ENCODE peak calls at places on chromosomes 11 and 22, in eight cellular contexts. One of them, this sample, is unnamed.

GRCh38 chr22:27105142-27106025 is 448.0 kb downstream of the MIAT start:
- DNase-seq in neural progenitor cell: no peak
- DNase-seq in mucosa of descending colon: peak; percentile 62
- DNase-seq in fibroblast of the aortic adventitia: peak; percentile 96
- DNase-seq in psoas muscle: peak; percentile 83
- DNase-seq in GM23338: no peak
- DNase-seq in cardiac muscle cell: peak; percentile 95
- DNase-seq in lower lobe of right lung: no peak
- DNase-seq in this sample: no peak

GRCh38 chr11:134410766-134411165 is 1.3 kb downstream of the B3GAT1 start:
- DNase-seq in neural progenitor cell: no peak
- DNase-seq in mucosa of descending colon: no peak
- DNase-seq in fibroblast of the aortic adventitia: no peak
- DNase-seq in psoas muscle: no peak
- DNase-seq in GM23338: no peak
- DNase-seq in cardiac muscle cell: no peak
- DNase-seq in lower lobe of right lung: no peak
- DNase-seq in this sample: no peak

GRCh38 chr22:33864723-33865130 is 55.5 kb downstream of the LARGE1 start:
- DNase-seq in neural progenitor cell: no peak
- DNase-seq in mucosa of descending colon: no peak
- DNase-seq in fibroblast of the aortic adventitia: no peak
- DNase-seq in psoas muscle: no peak
- DNase-seq in GM23338: no peak
- DNase-seq in cardiac muscle cell: peak; percentile 44
- DNase-seq in lower lobe of right lung: no peak
- DNase-seq in this sample: no peak

GRCh38 chr22:35900483-35901168 is 128.0 kb downstream of the RBFOX2 start:
- DNase-seq in neural progenitor cell: no peak
- DNase-seq in mucosa of descending colon: no peak
- DNase-seq in fibroblast of the aortic adventitia: peak; percentile 54
- DNase-seq in psoas muscle: no peak
- DNase-seq in GM23338: peak; percentile 37
- DNase-seq in cardiac muscle cell: peak; percentile 27
- DNase-seq in lower lobe of right lung: no peak
- DNase-seq in this sample: no peak

GRCh38 chr11:86548278-86548917 is 124.0 kb downstream of the ME3 start:
- DNase-seq in neural progenitor cell: no peak
- DNase-seq in mucosa of descending colon: no peak
- DNase-seq in fibroblast of the aortic adventitia: peak; percentile 94
- DNase-seq in psoas muscle: no peak
- DNase-seq in GM23338: no peak
- DNase-seq in cardiac muscle cell: peak; percentile 75
- DNase-seq in lower lobe of right lung: no peak
- DNase-seq in this sample: no peak

GRCh38 chr11:62604460-62605130 is 2.9 kb upstream of the MTA2 start:
- DNase-seq in neural progenitor cell: peak; percentile 85
- DNase-seq in mucosa of descending colon: no peak
- DNase-seq in fibroblast of the aortic adventitia: no peak
- DNase-seq in psoas muscle: peak; percentile 42
- DNase-seq in GM23338: peak; percentile 67
- DNase-seq in cardiac muscle cell: no peak
- DNase-seq in lower lobe of right lung: no peak
- DNase-seq in this sample: no peak

GRCh38 chr11:126348806-126349582 is 6.5 kb upstream of the ST3GAL4 start:
- DNase-seq in neural progenitor cell: no peak
- DNase-seq in mucosa of descending colon: peak; percentile 46
- DNase-seq in fibroblast of the aortic adventitia: peak; percentile 67
- DNase-seq in psoas muscle: peak; percentile 64
- DNase-seq in GM23338: no peak
- DNase-seq in cardiac muscle cell: peak; percentile 66
- DNase-seq in lower lobe of right lung: no peak
- DNase-seq in this sample: no peak

GRCh38 chr11:72221386-72221785 is 3.2 kb upstream of the INPPL1 start:
- DNase-seq in neural progenitor cell: no peak
- DNase-seq in mucosa of descending colon: no peak
- DNase-seq in fibroblast of the aortic adventitia: no peak
- DNase-seq in psoas muscle: no peak
- DNase-seq in GM23338: no peak
- DNase-seq in cardiac muscle cell: no peak
- DNase-seq in lower lobe of right lung: no peak
- DNase-seq in this sample: no peak

GRCh38 chr22:45861259-45861658 is 115.7 kb downstream of the WNT7B start:
- DNase-seq in neural progenitor cell: no peak
- DNase-seq in mucosa of descending colon: no peak
- DNase-seq in fibroblast of the aortic adventitia: no peak
- DNase-seq in psoas muscle: no peak
- DNase-seq in GM23338: no peak
- DNase-seq in cardiac muscle cell: no peak
- DNase-seq in lower lobe of right lung: no peak
- DNase-seq in this sample: no peak

GRCh38 chr11:11973361-11973800 is 35.0 kb downstream of the DKK3 start:
- DNase-seq in neural progenitor cell: no peak
- DNase-seq in mucosa of descending colon: no peak
- DNase-seq in fibroblast of the aortic adventitia: peak; percentile 87
- DNase-seq in psoas muscle: peak; percentile 73
- DNase-seq in GM23338: no peak
- DNase-seq in cardiac muscle cell: peak; percentile 75
- DNase-seq in lower lobe of right lung: no peak
- DNase-seq in this sample: no peak

GRCh38 chr11:95279921-95280861 is 49.2 kb upstream of the SESN3 start:
- DNase-seq in neural progenitor cell: no peak
- DNase-seq in mucosa of descending colon: no peak
- DNase-seq in fibroblast of the aortic adventitia: peak; percentile 65
- DNase-seq in psoas muscle: peak; percentile 43
- DNase-seq in GM23338: peak; percentile 62
- DNase-seq in cardiac muscle cell: peak; percentile 57
- DNase-seq in lower lobe of right lung: no peak
- DNase-seq in this sample: no peak

GRCh38 chr11:59899532-59899931 is 20.9 kb downstream of the OOSP3 start:
- DNase-seq in neural progenitor cell: no peak
- DNase-seq in mucosa of descending colon: no peak
- DNase-seq in fibroblast of the aortic adventitia: no peak
- DNase-seq in psoas muscle: no peak
- DNase-seq in GM23338: peak; percentile 27
- DNase-seq in cardiac muscle cell: no peak
- DNase-seq in lower lobe of right lung: no peak
- DNase-seq in this sample: no peak

GRCh38 chr11:27282141-27282590 is 80.8 kb downstream of the CCDC34 start:
- DNase-seq in neural progenitor cell: no peak
- DNase-seq in mucosa of descending colon: no peak
- DNase-seq in fibroblast of the aortic adventitia: peak; percentile 97
- DNase-seq in psoas muscle: peak; percentile 58
- DNase-seq in GM23338: no peak
- DNase-seq in cardiac muscle cell: peak; percentile 89
- DNase-seq in lower lobe of right lung: no peak
- DNase-seq in this sample: no peak

GRCh38 chr11:65459552-65459951 is 37.0 kb downstream of the NEAT1 start:
- DNase-seq in neural progenitor cell: peak; percentile 35
- DNase-seq in mucosa of descending colon: peak; percentile 22
- DNase-seq in fibroblast of the aortic adventitia: no peak
- DNase-seq in psoas muscle: no peak
- DNase-seq in GM23338: peak; percentile 93
- DNase-seq in cardiac muscle cell: no peak
- DNase-seq in lower lobe of right lung: no peak
- DNase-seq in this sample: no peak

DNA sequence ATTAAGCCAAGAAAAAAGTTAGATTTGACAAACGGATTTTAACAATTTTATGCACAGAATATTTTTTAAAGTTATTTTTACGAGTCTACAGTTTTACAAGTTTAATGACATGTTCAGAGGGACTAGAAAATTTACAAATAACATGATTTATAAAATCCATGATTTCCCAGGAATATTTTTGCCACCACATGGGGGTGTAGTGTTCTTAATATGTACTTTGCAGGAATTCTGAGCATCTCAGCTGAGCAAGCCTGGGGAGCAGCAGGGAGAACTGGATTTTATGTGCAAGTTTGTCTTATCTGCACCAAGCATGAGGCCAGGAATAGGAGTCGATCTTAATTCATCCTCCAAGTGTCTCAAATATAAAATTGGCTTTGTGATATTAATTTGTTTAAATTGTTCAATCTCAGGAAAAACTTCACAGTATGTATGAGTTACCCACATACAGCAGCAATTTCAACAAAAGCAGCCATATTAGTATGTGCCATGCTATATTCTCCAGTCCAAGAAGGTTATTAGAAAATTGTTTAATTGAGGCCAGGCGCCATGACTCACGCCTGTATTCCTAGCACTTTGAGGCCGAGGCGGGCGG is 826.3 kb downstream of the DLG2 start:
- DNase-seq in neural progenitor cell: peak; percentile 51
- DNase-seq in mucosa of descending colon: no peak
- DNase-seq in fibroblast of the aortic adventitia: peak; percentile 58
- DNase-seq in psoas muscle: no peak
- DNase-seq in GM23338: peak; percentile 39
- DNase-seq in cardiac muscle cell: peak; percentile 9
- DNase-seq in lower lobe of right lung: no peak
- DNase-seq in this sample: no peak
- TF ChIP-seq CTCF in neural progenitor cell: peak; percentile 58
- TF ChIP-seq CTCF in mucosa of descending colon: no peak
- TF ChIP-seq CTCF in fibroblast of the aortic adventitia: peak; percentile 46
- TF ChIP-seq CTCF in psoas muscle: no peak
- TF ChIP-seq CTCF in GM23338: peak; percentile 43
- TF ChIP-seq CTCF in cardiac muscle cell: no peak
- TF ChIP-seq CTCF in lower lobe of right lung: no peak
- TF ChIP-seq CTCF in this sample: peak; percentile 63

DNA sequence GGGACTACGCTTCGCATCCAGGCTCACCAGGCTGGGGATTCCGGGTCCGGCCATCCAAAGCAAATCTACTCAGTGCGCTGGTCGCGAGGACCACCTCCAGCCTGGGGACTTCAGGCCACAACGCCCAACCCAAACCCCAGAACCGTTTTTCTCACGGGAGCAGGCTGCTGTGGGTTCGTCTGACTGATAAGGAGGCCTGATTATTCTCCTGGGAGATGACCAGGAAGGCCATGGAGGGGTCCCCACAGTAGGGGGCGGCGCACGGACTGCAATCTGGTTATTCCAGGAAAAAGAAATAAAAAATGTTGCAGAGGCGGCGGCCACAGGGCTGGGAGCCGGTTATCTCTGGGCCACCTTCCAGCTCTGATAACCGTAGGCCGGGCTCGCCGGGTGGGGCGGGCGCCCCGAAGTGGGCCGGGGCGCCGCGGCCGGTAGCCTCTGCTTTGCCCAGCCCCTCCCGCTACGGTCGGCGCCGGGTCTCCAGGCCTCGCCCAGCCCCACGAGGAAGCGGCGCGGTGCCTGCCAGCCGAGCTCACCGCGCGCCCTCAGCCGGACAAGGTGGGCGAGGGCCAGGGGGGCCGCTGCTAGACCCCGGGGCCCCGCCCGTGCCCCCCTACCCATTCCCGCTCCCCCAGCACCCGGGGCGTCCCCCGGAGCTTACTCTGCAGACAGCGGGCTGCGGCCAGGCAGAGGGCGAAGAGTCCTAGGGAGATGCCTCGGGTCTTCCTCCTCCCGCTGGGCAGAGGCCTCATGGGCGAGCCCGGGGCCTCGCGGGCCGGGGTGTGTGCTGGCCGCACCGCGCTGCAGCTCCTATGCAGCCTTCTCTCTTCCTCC is 450 bp downstream of the VSTM5 start:
- DNase-seq in neural progenitor cell: peak; percentile 38
- DNase-seq in mucosa of descending colon: peak; percentile 70
- DNase-seq in fibroblast of the aortic adventitia: peak; percentile 15
- DNase-seq in psoas muscle: peak; percentile 51
- DNase-seq in GM23338: peak; percentile 66
- DNase-seq in cardiac muscle cell: peak; percentile 52
- DNase-seq in lower lobe of right lung: no peak
- DNase-seq in this sample: no peak
- TF ChIP-seq CTCF in neural progenitor cell: no peak
- TF ChIP-seq CTCF in mucosa of descending colon: no peak
- TF ChIP-seq CTCF in fibroblast of the aortic adventitia: no peak
- TF ChIP-seq CTCF in psoas muscle: no peak
- TF ChIP-seq CTCF in GM23338: no peak
- TF ChIP-seq CTCF in cardiac muscle cell: no peak
- TF ChIP-seq CTCF in lower lobe of right lung: no peak
- TF ChIP-seq CTCF in this sample: no peak

GRCh38 chr22:49913446-49913845 is 4.8 kb downstream of the ALG12 start:
- DNase-seq in neural progenitor cell: no peak
- DNase-seq in mucosa of descending colon: peak; percentile 25
- DNase-seq in fibroblast of the aortic adventitia: no peak
- DNase-seq in psoas muscle: peak; percentile 17
- DNase-seq in GM23338: no peak
- DNase-seq in cardiac muscle cell: no peak
- DNase-seq in lower lobe of right lung: peak; percentile 43
- DNase-seq in this sample: no peak

GRCh38 chr22:49914256-49914655 is 4.0 kb downstream of the ALG12 start:
- DNase-seq in neural progenitor cell: no peak
- DNase-seq in mucosa of descending colon: peak; percentile 45
- DNase-seq in fibroblast of the aortic adventitia: no peak
- DNase-seq in psoas muscle: peak; percentile 26
- DNase-seq in GM23338: no peak
- DNase-seq in cardiac muscle cell: no peak
- DNase-seq in lower lobe of right lung: peak; percentile 37
- DNase-seq in this sample: no peak

GRCh38 chr22:49910229-49911155 is 7.7 kb downstream of the ALG12 start:
- DNase-seq in neural progenitor cell: no peak
- DNase-seq in mucosa of descending colon: peak; percentile 38
- DNase-seq in fibroblast of the aortic adventitia: no peak
- DNase-seq in psoas muscle: peak; percentile 43
- DNase-seq in GM23338: no peak
- DNase-seq in cardiac muscle cell: no peak
- DNase-seq in lower lobe of right lung: peak; percentile 44
- DNase-seq in this sample: no peak

GRCh38 chr22:49911881-49912625 is 6.2 kb downstream of the ALG12 start:
- DNase-seq in neural progenitor cell: no peak
- DNase-seq in mucosa of descending colon: peak; percentile 39
- DNase-seq in fibroblast of the aortic adventitia: no peak
- DNase-seq in psoas muscle: peak; percentile 30
- DNase-seq in GM23338: no peak
- DNase-seq in cardiac muscle cell: no peak
- DNase-seq in lower lobe of right lung: no peak
- DNase-seq in this sample: no peak

GRCh38 chr22:49913026-49913425 is 5.2 kb downstream of the ALG12 start:
- DNase-seq in neural progenitor cell: no peak
- DNase-seq in mucosa of descending colon: peak; percentile 34
- DNase-seq in fibroblast of the aortic adventitia: no peak
- DNase-seq in psoas muscle: peak; percentile 43
- DNase-seq in GM23338: no peak
- DNase-seq in cardiac muscle cell: no peak
- DNase-seq in lower lobe of right lung: no peak
- DNase-seq in this sample: no peak
- TF ChIP-seq CTCF in neural progenitor cell: no peak
- TF ChIP-seq CTCF in mucosa of descending colon: no peak
- TF ChIP-seq CTCF in fibroblast of the aortic adventitia: no peak
- TF ChIP-seq CTCF in psoas muscle: no peak
- TF ChIP-seq CTCF in GM23338: no peak
- TF ChIP-seq CTCF in cardiac muscle cell: no peak
- TF ChIP-seq CTCF in lower lobe of right lung: no peak
- TF ChIP-seq CTCF in this sample: no peak

DNA sequence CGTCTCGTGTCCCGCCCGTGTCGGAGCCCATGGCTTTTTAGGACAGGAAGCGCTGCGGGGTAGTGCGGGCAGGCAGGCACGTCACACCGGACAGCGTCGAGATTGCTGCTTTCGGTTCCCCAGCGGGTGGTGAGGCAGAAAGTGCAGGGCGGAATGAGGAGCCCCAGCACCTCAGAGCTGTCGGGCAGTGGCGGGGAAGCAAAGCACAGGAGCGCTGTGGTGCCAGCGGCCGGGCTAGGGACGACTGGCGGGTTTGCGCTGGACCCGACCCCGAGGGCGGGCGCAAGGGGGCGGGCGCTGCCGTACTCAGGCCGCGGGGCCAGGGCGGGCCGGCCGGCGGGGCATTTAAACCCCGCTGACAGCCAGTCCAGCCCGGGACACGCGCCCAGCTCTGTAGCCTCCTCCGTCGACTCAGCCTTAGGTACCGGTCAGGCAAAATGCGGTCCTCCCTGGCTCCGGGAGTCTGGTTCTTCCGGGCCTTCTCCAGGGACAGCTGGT is at the start of gene SLC37A2:
- DNase-seq in neural progenitor cell: peak; percentile 90
- DNase-seq in mucosa of descending colon: peak; percentile 75
- DNase-seq in fibroblast of the aortic adventitia: peak; percentile 47
- DNase-seq in psoas muscle: peak; percentile 84
- DNase-seq in GM23338: peak; percentile 80
- DNase-seq in cardiac muscle cell: peak; percentile 68
- DNase-seq in lower lobe of right lung: peak; percentile 84
- DNase-seq in this sample: peak; percentile 46
- TF ChIP-seq CTCF in neural progenitor cell: peak; percentile 42
- TF ChIP-seq CTCF in mucosa of descending colon: no peak
- TF ChIP-seq CTCF in fibroblast of the aortic adventitia: no peak
- TF ChIP-seq CTCF in psoas muscle: peak; percentile 20
- TF ChIP-seq CTCF in GM23338: no peak
- TF ChIP-seq CTCF in cardiac muscle cell: peak; percentile 18
- TF ChIP-seq CTCF in lower lobe of right lung: peak; percentile 48
- TF ChIP-seq CTCF in this sample: peak; percentile 42

This sample was measured in neural crest cell.